ENCODE peak calls at places on chromosome 2, in seven cellular contexts. U is stimulated activated CD4-positive, alpha-beta T cell treated with anti-CD3 and anti-CD28 coated beads, Interleukin-15, amount 100 ng/mL, for 24 hours; M is SJSA1; S is non-pigmented ciliary epithelial cell; D is HEK293T; R is fibroblast of lung; A is T follicular helper cell. Z is an unnamed sample.

GRCh38 chr2:149410701-149411484 is 80.5 kb downstream of the LYPD6 start:
- DNase-seq in U (no peak), M (no peak), S (peak; percentile 85), D (no peak), R (peak; percentile 50), A (no peak), Z (no peak)

GRCh38 chr2:236317938-236318396 is 53.8 kb upstream of the ASB18 start:
- DNase-seq in U (no peak), M (no peak), S (no peak), D (no peak), R (no peak), A (no peak), Z (no peak)

GRCh38 chr2:42068571-42069178 is 20.9 kb downstream of the PKDCC start:
- DNase-seq in U (no peak), M (peak; percentile 46), S (no peak), D (no peak), R (no peak), A (no peak), Z (no peak)

GRCh38 chr2:132963161-132963560 is 293.2 kb upstream of the LYPD1 start:
- DNase-seq in U (no peak), M (no peak), S (no peak), D (no peak), R (peak; percentile 18), A (no peak), Z (no peak)

GRCh38 chr2:30436859-30437435 is 10.1 kb upstream of the LCLAT1 start:
- DNase-seq in U (no peak), M (no peak), S (no peak), D (no peak), R (no peak), A (no peak), Z (no peak)

GRCh38 chr2:180124273-180124881 is 117.3 kb upstream of the CWC22 start:
- DNase-seq in U (no peak), M (no peak), S (peak; percentile 18), D (peak; percentile 37), R (peak; percentile 81), A (no peak), Z (no peak)

GRCh38 chr2:108553181-108553919 is 19.1 kb downstream of the LIMS1 start:
- DNase-seq in U (no peak), M (no peak), S (no peak), D (no peak), R (peak; percentile 52), A (no peak), Z (no peak)

GRCh38 chr2:209097168-209097567 is 326.7 kb upstream of the MAP2 start:
- DNase-seq in U (no peak), M (no peak), S (no peak), D (no peak), R (no peak), A (no peak), Z (no peak)

GRCh38 chr2:231360401-231360800 is 35.1 kb upstream of the B3GNT7 start:
- DNase-seq in U (no peak), M (peak; percentile 59), S (no peak), D (no peak), R (no peak), A (no peak), Z (no peak)

GRCh38 chr2:109513749-109514588 is 99.8 kb downstream of the SEPTIN10 start:
- DNase-seq in U (peak; percentile 30), M (no peak), S (peak; percentile 63), D (no peak), R (peak; percentile 93), A (no peak), Z (no peak)

GRCh38 chr2:45968946-45969584 is 317.6 kb downstream of the PRKCE start:
- DNase-seq in U (no peak), M (no peak), S (no peak), D (no peak), R (peak; percentile 43), A (no peak), Z (no peak)

GRCh38 chr2:121186261-121186660 is 98.7 kb downstream of the TFCP2L1 start:
- DNase-seq in U (no peak), M (no peak), S (no peak), D (no peak), R (no peak), A (no peak), Z (no peak)

GRCh38 chr2:128435576-128436497 is 117.2 kb upstream of the HS6ST1 start:
- DNase-seq in U (no peak), M (peak; percentile 78), S (no peak), D (no peak), R (no peak), A (no peak), Z (no peak)

GRCh38 chr2:217106650-217107014 is 246.8 kb upstream of the TNP1 start:
- DNase-seq in U (no peak), M (peak; percentile 63), S (no peak), D (peak; percentile 18), R (peak; percentile 36), A (no peak), Z (no peak)

GRCh38 chr2:133485868-133486267 is 82.4 kb downstream of the NCKAP5 start:
- DNase-seq in U (no peak), M (no peak), S (no peak), D (no peak), R (no peak), A (no peak), Z (no peak)

GRCh38 chr2:177419274-177419673 is 26.7 kb downstream of the AGPS start:
- DNase-seq in U (no peak), M (no peak), S (no peak), D (no peak), R (peak; percentile 80), A (no peak), Z (no peak)

GRCh38 chr2:862356-862687 is 88.3 kb upstream of the SNTG2 start:
- DNase-seq in U (no peak), M (no peak), S (no peak), D (no peak), R (no peak), A (no peak), Z (no peak)

GRCh38 chr2:239892480-239893235 is 132.5 kb downstream of the NDUFA10 start:
- DNase-seq in U (no peak), M (peak; percentile 27), S (no peak), D (no peak), R (no peak), A (no peak), Z (no peak)

GRCh38 chr2:158931577-158931976 is 36.9 kb upstream of the TANC1 start:
- DNase-seq in U (no peak), M (peak; percentile 60), S (peak; percentile 60), D (no peak), R (peak; percentile 85), A (no peak), Z (no peak)

GRCh38 chr2:96265349-96265839 is 403 bp downstream of the TMEM127 start:
- DNase-seq in U (peak; percentile 47), M (peak; percentile 56), S (no peak), D (peak; percentile 42), R (no peak), A (no peak), Z (peak; percentile 50)

GRCh38 chr2:138500592-138501426 is 761 bp upstream of the SPOPL start:
- DNase-seq in U (no peak), M (no peak), S (no peak), D (peak; percentile 17), R (no peak), A (no peak), Z (peak; percentile 21)

GRCh38 chr2:6394266-6394665 is 471.4 kb downstream of the CMPK2 start:
- DNase-seq in U (no peak), M (no peak), S (no peak), D (no peak), R (no peak), A (no peak), Z (no peak)

GRCh38 chr2:159051656-159052055 is 83.2 kb downstream of the TANC1 start:
- DNase-seq in U (no peak), M (no peak), S (no peak), D (no peak), R (peak; percentile 81), A (no peak), Z (no peak)

GRCh38 chr2:236237468-236238190 is 26.6 kb downstream of the ASB18 start:
- DNase-seq in U (peak; percentile 4), M (peak; percentile 45), S (no peak), D (no peak), R (no peak), A (no peak), Z (no peak)

GRCh38 chr2:236366406-236366805 is 102.2 kb upstream of the ASB18 start:
- DNase-seq in U (peak; percentile 34), M (peak; percentile 20), S (no peak), D (no peak), R (no peak), A (no peak), Z (peak; percentile 27)

GRCh38 chr2:187917535-187917934 is 363.3 kb upstream of the TFPI start:
- DNase-seq in U (no peak), M (no peak), S (no peak), D (no peak), R (peak; percentile 29), A (no peak), Z (no peak)

GRCh38 chr2:240208631-240209211 is 68.3 kb upstream of the OTOS start:
- DNase-seq in U (no peak), M (no peak), S (no peak), D (no peak), R (no peak), A (no peak), Z (no peak)

GRCh38 chr2:136118819-136119716 is 1.1 kb upstream of the CXCR4 start:
- DNase-seq in U (peak; percentile 80), M (no peak), S (no peak), D (peak; percentile 60), R (no peak), A (peak; percentile 82), Z (peak; percentile 86)

GRCh38 chr2:190088917-190089316 is 26.4 kb upstream of the MSTN start:
- DNase-seq in U (peak; percentile 48), M (no peak), S (peak; percentile 11), D (peak; percentile 51), R (peak; percentile 81), A (peak; percentile 12), Z (peak; percentile 38)

GRCh38 chr2:108194409-108195132 is 45.2 kb upstream of the SULT1C3 start:
- DNase-seq in U (no peak), M (no peak), S (no peak), D (no peak), R (peak; percentile 17), A (no peak), Z (no peak)

GRCh38 chr2:215635788-215636139 is 199.9 kb upstream of the FN1 start:
- DNase-seq in U (no peak), M (no peak), S (no peak), D (no peak), R (peak; percentile 59), A (no peak), Z (no peak)

GRCh38 chr2:66555511-66556324 is 120.8 kb downstream of the MEIS1 start:
- DNase-seq in U (no peak), M (no peak), S (no peak), D (no peak), R (peak; percentile 49), A (no peak), Z (no peak)

GRCh38 chr2:30282081-30282480 is 50.7 kb downstream of the LBH start:
- DNase-seq in U (no peak), M (no peak), S (no peak), D (no peak), R (no peak), A (no peak), Z (no peak)

GRCh38 chr2:95292623-95293260 is 4.4 kb upstream of the KCNIP3 start:
- DNase-seq in U (no peak), M (no peak), S (no peak), D (no peak), R (no peak), A (no peak), Z (no peak)

GRCh38 chr2:69729266-69729665 is 12.7 kb upstream of the ANXA4 start:
- DNase-seq in U (no peak), M (no peak), S (no peak), D (no peak), R (no peak), A (no peak), Z (no peak)

Z was measured in activated naive CD8-positive, alpha-beta T cell treated with anti-CD3 and anti-CD28 coated beads, Interleukin-2, amount 50 U/mL, for 24 hours.